ENCODE peak calls at places on chromosomes 2 and 18, in eight cellular contexts. D, P, U, A, I, N, O and S are unnamed samples.

GRCh38 chr2:64101141-64101591 is 43.1 kb downstream of the PELI1 start:
- DNase-seq in N (no peak), D (no peak), A (no peak), I (no peak), U (no peak), O (no peak), P (no peak), S (no peak)

GRCh38 chr2:61694312-61695274 is 156.4 kb upstream of the XPO1 start:
- DNase-seq in O (peak; percentile 93), I (peak; percentile 94), D (peak; percentile 99), U (peak; percentile 79), A (peak; percentile 86), P (peak; percentile 85), N (peak; percentile 79), S (peak; percentile 80)

GRCh38 chr2:226790006-226790405 is 9.6 kb downstream of the IRS1 start:
- DNase-seq in I (peak; percentile 57), N (no peak), O (no peak), U (peak; percentile 53), D (no peak), A (no peak), P (no peak), S (no peak)

GRCh38 chr2:137031731-137032130 is 266.4 kb downstream of the THSD7B start:
- DNase-seq in P (no peak), A (no peak), D (no peak), N (no peak), I (no peak), U (no peak), O (no peak), S (no peak)

GRCh38 chr2:23015651-23016050 is 369.3 kb upstream of the KLHL29 start:
- DNase-seq in A (no peak), I (no peak), U (no peak), O (no peak), N (no peak), D (no peak), P (no peak), S (no peak)

GRCh38 chr2:201643216-201643651 is at the start of gene TMEM237:
- DNase-seq in A (no peak), P (peak; percentile 41), N (peak; percentile 26), U (no peak), D (peak; percentile 59), O (peak; percentile 78), I (peak; percentile 32), S (peak; percentile 65)

GRCh38 chr2:109046925-109047508 is 58.0 kb upstream of the EDAR start:
- DNase-seq in I (no peak), D (no peak), A (no peak), O (no peak), P (no peak), N (no peak), U (peak; percentile 12), S (no peak)

GRCh38 chr2:186346216-186346615 is 139.8 kb upstream of the ZC3H15 start:
- DNase-seq in U (no peak), D (no peak), I (no peak), N (no peak), A (no peak), O (no peak), P (no peak), S (no peak)

GRCh38 chr2:42494434-42495233 is 852 bp upstream of the KCNG3 start:
- DNase-seq in N (peak; percentile 80), I (peak; percentile 87), D (peak; percentile 69), O (peak; percentile 81), U (peak; percentile 77), P (peak; percentile 46), A (peak; percentile 76), S (peak; percentile 88)

GRCh38 chr2:17557596-17557995 is 17.1 kb downstream of the VSNL1 start:
- DNase-seq in D (no peak), N (no peak), U (no peak), A (no peak), O (no peak), P (no peak), I (no peak), S (no peak)

GRCh38 chr18:77068321-77068841 is 64.2 kb downstream of the MBP start:
- DNase-seq in O (no peak), I (peak; percentile 83), N (no peak), D (no peak), A (peak; percentile 63), U (peak; percentile 69), P (no peak), S (no peak)

GRCh38 chr2:62591491-62591890 is 85.5 kb upstream of the TMEM17 start:
- DNase-seq in N (no peak), O (no peak), I (no peak), D (no peak), P (no peak), U (no peak), A (no peak), S (no peak)

GRCh38 chr18:58528011-58528367 is 100.9 kb downstream of the ALPK2 start:
- DNase-seq in N (no peak), I (peak; percentile 43), D (no peak), P (no peak), O (no peak), U (no peak), A (peak; percentile 83), S (peak; percentile 35)

GRCh38 chr2:218290316-218291261 is 1.7 kb downstream of the TMBIM1 start:
- DNase-seq in I (no peak), A (no peak), O (no peak), P (peak; percentile 54), N (no peak), U (no peak), D (no peak), S (no peak)

GRCh38 chr18:79787527-79788095 is 10.1 kb upstream of the KCNG2 start:
- DNase-seq in I (no peak), U (no peak), D (no peak), N (no peak), P (no peak), O (no peak), A (no peak), S (no peak)

GRCh38 chr2:166451451-166451850 is 42.6 kb downstream of the SCN7A start:
- DNase-seq in O (no peak), N (peak; percentile 9), P (no peak), A (peak; percentile 3), D (no peak), I (peak; percentile 2), U (no peak), S (no peak)

GRCh38 chr18:34248727-34249126 is 24.0 kb upstream of the NOL4 start:
- DNase-seq in U (no peak), A (no peak), O (no peak), D (no peak), I (no peak), P (no peak), N (no peak), S (no peak)

GRCh38 chr2:238818576-238818975 is 29.3 kb upstream of the TWIST2 start:
- DNase-seq in P (no peak), U (no peak), D (no peak), N (no peak), I (no peak), A (peak; percentile 27), O (no peak), S (no peak)

GRCh38 chr2:16058256-16058655 is 117.9 kb downstream of the MYCN start:
- DNase-seq in A (no peak), O (no peak), N (no peak), D (no peak), I (no peak), P (no peak), U (no peak), S (peak; percentile 79)

GRCh38 chr2:29509397-29509796 is 394.2 kb downstream of the CLIP4 start:
- DNase-seq in O (no peak), D (no peak), A (peak; percentile 40), U (no peak), P (no peak), I (peak; percentile 52), N (no peak), S (no peak)

GRCh38 chr2:85838641-85839040 is 50.1 kb downstream of the ST3GAL5 start:
- DNase-seq in I (no peak), A (no peak), P (no peak), N (no peak), U (no peak), O (no peak), D (no peak), S (no peak)

GRCh38 chr2:1594281-1595171 is 149.8 kb downstream of the PXDN start:
- DNase-seq in U (no peak), N (no peak), I (peak; percentile 36), D (no peak), A (no peak), O (no peak), P (no peak), S (no peak)

GRCh38 chr2:246489-247145 is 17.2 kb downstream of the SH3YL1 start:
- DNase-seq in N (no peak), U (peak; percentile 79), D (no peak), I (peak; percentile 83), A (peak; percentile 68), P (no peak), O (peak; percentile 44), S (peak; percentile 44)

GRCh38 chr2:46493971-46494250 is 14.5 kb downstream of the TMEM247 start:
- DNase-seq in A (no peak), I (no peak), P (no peak), D (no peak), N (peak; percentile 37), O (no peak), U (no peak), S (no peak)

GRCh38 chr2:128109243-128109642 is 18.2 kb downstream of the UGGT1 start:
- DNase-seq in P (no peak), N (no peak), A (no peak), O (no peak), I (no peak), D (no peak), U (no peak), S (no peak)

GRCh38 chr2:128105072-128105471 is 14.1 kb downstream of the UGGT1 start:
- DNase-seq in U (no peak), A (no peak), P (no peak), D (no peak), N (no peak), I (no peak), O (no peak), S (no peak)

GRCh38 chr2:128108166-128108565 is 17.2 kb downstream of the UGGT1 start:
- DNase-seq in U (no peak), D (no peak), A (no peak), O (no peak), I (no peak), P (no peak), N (no peak), S (no peak)
- H3K4me3 ChIP-seq in U (no peak overlapping the region), D (no peak overlapping the region), A (no peak overlapping the region), O (no peak overlapping the region), I (no peak overlapping the region), P (no peak overlapping the region), N (no peak overlapping the region), S (no peak overlapping the region)

GRCh38 chr2:172099472-172100079 is 3.1 kb downstream of the DLX2 start:
- DNase-seq in O (no peak), D (no peak), N (no peak), P (no peak), U (no peak), A (no peak), I (no peak), S (no peak)
- H3K4me3 ChIP-seq in O (peak overlapping the region; percentile 8), D (no peak overlapping the region), N (no peak overlapping the region), P (no peak overlapping the region), U (no peak overlapping the region), A (peak overlapping the region; percentile 47), I (peak overlapping the region; percentile 56), S (peak overlapping the region; percentile 49)

GRCh38 chr18:55403555-55403954 is 184.4 kb downstream of the TCF4 start:
- DNase-seq in A (no peak), U (peak; percentile 24), P (no peak), O (no peak), D (no peak), N (no peak), I (no peak), S (no peak)
- H3K4me3 ChIP-seq in A (no peak overlapping the region), U (no peak overlapping the region), P (no peak overlapping the region), O (no peak overlapping the region), D (no peak overlapping the region), N (no peak overlapping the region), I (no peak overlapping the region), S (no peak overlapping the region)

GRCh38 chr2:33475381-33476099 is 909 bp upstream of the RASGRP3 start:
- DNase-seq in O (peak; percentile 82), A (peak; percentile 79), D (peak; percentile 73), P (peak; percentile 61), N (peak; percentile 49), U (peak; percentile 89), I (peak; percentile 95), S (peak; percentile 78)
- H3K4me3 ChIP-seq in O (peak overlapping the region; percentile 26), A (peak overlapping the region; percentile 79), D (peak overlapping the region; percentile 29), P (peak overlapping the region; percentile 74), N (no peak overlapping the region), U (peak overlapping the region; percentile 55), I (peak overlapping the region; percentile 62), S (peak overlapping the region; percentile 91)